ENCODE peak calls at places on chromosomes 16 and 17, in eight cellular contexts. K is HCT116, E is lower leg skin, S is IMR-90, H is Peyer's patch, V is prostate gland, F is H54, C is transverse colon. U is an unnamed sample.
A peak's percentile ranks its signal among the peaks of the same experiment; 100 is the strongest.

GRCh38 chr17:19539040-19539399 is 5.4 kb downstream of the SLC47A1 start:
- DNase-seq in S (no peak), H (no peak), V (no peak), E (no peak), F (no peak), K (no peak), C (no peak), U (peak; percentile 87)

GRCh38 chr16:90020260-90020837 is 1.1 kb upstream of the DBNDD1 start:
- DNase-seq in E (no peak), C (no peak), S (peak; percentile 36), V (no peak), F (no peak), H (no peak), K (no peak), U (no peak)

GRCh38 chr17:83070800-83071341 is 8.5 kb upstream of the METRNL start:
- DNase-seq in C (no peak), H (no peak), K (no peak), F (no peak), S (no peak), E (no peak), V (no peak), U (no peak)

GRCh38 chr16:66293207-66293735 is 73.2 kb upstream of the CDH5 start:
- DNase-seq in H (no peak), K (no peak), S (no peak), V (no peak), C (no peak), E (peak; percentile 45), F (no peak), U (no peak)

GRCh38 chr17:63308272-63308671 is 137.8 kb downstream of the CYB561 start:
- DNase-seq in K (no peak), H (no peak), F (no peak), V (no peak), E (no peak), C (no peak), S (no peak), U (no peak)

GRCh38 chr17:82272495-82273326 is 789 bp downstream of the CSNK1D start:
- DNase-seq in S (no peak), K (no peak), F (no peak), V (no peak), H (peak; percentile 75), E (peak; percentile 90), C (peak; percentile 58), U (no peak)

GRCh38 chr17:48997827-48998556 is 807 bp downstream of the IGF2BP1 start:
- DNase-seq in K (no peak), C (no peak), E (no peak), H (no peak), V (no peak), S (no peak), F (no peak), U (no peak)

GRCh38 chr17:47844814-47845453 is 3.9 kb upstream of the SCRN2 start:
- DNase-seq in E (no peak), H (no peak), F (peak; percentile 72), V (no peak), K (no peak), S (peak; percentile 18), C (no peak), U (no peak)

GRCh38 chr17:78127888-78128615 is 503 bp downstream of the TMC6 start:
- DNase-seq in K (no peak), V (peak; percentile 70), E (peak; percentile 89), S (no peak), F (no peak), H (peak; percentile 77), C (peak; percentile 51), U (no peak)

GRCh38 chr17:78128616-78129384 is at the start of gene TMC6:
- DNase-seq in H (peak; percentile 84), K (peak; percentile 64), F (peak; percentile 78), S (no peak), C (peak; percentile 83), E (peak; percentile 89), V (peak; percentile 59), U (no peak)

GRCh38 chr17:78126895-78127239 is 1.7 kb downstream of the TMC6 start:
- DNase-seq in S (no peak), H (no peak), F (no peak), C (no peak), V (no peak), K (no peak), E (no peak), U (no peak)

GRCh38 chr17:78125976-78126894 is 2.3 kb downstream of the TMC6 start:
- DNase-seq in K (no peak), S (no peak), E (peak; percentile 88), H (no peak), V (no peak), F (no peak), C (no peak), U (no peak)

DNA sequence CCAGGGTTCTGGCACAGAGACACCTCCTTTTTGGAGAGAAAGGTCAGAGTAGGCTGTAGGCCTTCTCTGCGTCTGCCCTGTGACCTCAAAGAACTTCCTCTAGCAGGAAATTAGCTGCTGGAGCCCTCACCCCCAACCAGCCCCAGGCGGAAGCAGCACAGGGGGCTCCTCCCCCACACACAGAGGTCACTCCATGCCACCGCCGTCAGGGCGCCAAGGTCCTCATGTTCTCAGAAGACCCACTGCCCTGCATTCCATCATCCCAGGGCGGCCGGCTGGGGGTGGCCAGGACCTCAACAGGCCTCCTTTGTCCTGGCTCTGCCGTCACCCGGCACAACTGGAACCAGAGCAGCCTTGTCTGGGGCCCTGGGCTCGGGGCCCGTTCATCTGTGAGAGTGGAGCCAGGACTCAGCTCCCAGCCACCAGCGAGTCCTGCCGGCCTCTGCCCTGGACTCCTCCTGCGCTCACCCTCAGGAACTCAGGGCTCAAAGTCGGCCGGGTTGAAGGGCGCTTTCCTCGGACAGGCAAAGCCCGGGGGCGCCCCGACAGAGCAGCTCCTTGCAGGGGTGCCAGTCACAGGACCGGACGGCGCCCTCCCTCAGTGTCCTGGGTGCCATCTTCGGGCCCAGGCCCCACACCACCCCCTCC is 1.2 kb downstream of the TMC6 start:
- DNase-seq in V (no peak), E (peak; percentile 91), S (no peak), F (no peak), C (peak; percentile 75), H (peak; percentile 79), K (no peak), U (peak; percentile 44)
- TF ChIP-seq POLR2A in V (no peak), E (no peak), S (no peak), F (no peak), C (peak; percentile 47), H (peak; percentile 57), K (no peak), U (no peak)

DNA sequence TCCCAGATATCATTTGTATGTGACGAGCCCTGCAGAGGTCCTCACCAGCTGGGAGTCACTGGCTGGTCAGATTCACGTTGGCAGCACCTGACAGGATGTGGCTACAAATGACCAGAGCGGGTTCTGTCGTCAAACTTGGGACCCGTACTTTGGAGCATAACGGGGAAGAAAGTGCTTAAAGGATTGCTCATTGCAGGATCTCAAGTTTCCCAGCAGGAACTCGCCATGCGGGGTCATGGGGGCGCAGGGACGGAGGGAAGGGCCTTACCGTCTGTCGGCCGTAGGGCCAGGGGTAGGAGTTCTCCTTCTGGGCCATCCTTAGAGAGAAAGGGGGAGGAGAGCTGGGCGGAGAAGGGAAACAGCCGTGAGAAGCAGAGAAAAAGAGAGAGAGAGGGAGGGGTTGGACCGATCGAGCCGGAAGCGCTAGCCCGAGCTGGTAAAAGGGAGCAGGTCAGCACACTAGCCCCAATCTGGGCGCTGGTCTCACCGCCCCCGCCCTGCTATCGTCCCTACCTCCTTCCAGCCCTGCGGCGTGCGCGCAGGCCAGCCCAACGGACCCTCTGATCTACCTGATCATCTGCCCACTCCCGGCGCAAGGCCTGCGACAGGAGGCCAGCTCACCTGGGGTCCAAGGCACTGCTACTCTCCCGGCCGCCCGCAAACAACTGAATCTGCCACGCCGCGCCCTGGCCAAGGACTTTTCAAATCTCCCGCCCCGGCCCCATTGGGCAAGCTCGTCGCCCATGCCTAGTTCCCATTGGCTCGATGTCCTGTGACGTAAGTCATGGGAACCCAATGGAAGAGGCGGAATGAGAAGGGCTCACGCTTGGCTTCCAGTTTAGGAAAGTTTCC is at the start of gene AURKB:
- DNase-seq in S (peak; percentile 97), H (peak; percentile 91), C (peak; percentile 96), F (peak; percentile 84), V (peak; percentile 95), E (peak; percentile 98), K (peak; percentile 92), U (peak; percentile 93)
- TF ChIP-seq POLR2A in S (peak; percentile 79), H (no peak), C (peak; percentile 32), F (peak; percentile 91), V (peak; percentile 23), E (no peak), K (peak; percentile 92), U (no peak)

DNA sequence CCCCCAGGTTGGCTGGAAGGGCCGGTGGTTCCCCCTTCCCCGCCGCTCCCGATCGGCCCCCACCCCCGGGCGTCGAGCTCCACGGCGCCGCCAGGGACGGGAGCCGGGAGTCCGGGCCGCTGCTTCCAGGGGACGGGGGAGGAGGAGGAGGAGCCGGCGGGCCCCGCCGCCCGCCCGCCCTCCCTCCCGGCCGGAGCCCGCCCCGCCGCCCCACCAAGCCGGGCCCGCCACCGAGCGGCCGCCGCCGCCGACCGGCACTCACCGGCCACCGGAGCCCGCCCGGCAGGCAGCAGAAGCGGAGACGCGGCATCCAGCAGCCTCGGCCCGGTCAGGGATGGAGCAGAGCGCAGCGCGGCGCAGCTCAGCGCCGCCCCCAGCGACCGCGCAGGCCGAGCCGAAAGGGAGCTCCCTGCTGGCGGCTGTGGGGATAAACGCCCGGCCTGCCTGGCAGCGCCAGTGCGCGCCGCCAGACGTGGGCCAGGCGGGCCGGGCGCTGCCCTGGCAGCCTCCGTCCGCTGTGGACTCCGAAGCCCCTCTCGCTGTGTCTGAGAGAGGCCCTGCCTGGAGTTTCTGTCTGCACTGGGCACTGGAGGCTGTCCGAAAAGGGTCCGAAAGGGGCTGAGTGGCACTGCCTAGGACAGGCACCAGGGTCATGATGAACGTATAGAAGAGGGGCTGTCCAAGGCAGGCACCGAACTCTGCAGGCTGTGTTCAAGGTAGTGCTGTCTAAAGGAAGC is at the start of gene MYO18A:
- DNase-seq in H (peak; percentile 90), E (peak; percentile 94), K (no peak), S (peak; percentile 71), V (peak; percentile 64), F (peak; percentile 97), C (peak; percentile 87), U (peak; percentile 64)
- TF ChIP-seq POLR2A in H (peak; percentile 19), E (no peak), K (no peak), S (no peak), V (peak; percentile 49), F (peak; percentile 42), C (peak; percentile 27), U (no peak)

GRCh38 chr16:15677447-15677846 is 27.4 kb downstream of the NDE1 start:
- DNase-seq in H (no peak), S (no peak), V (no peak), F (no peak), C (no peak), E (no peak), K (no peak), U (no peak)

GRCh38 chr16:15671530-15672117 is 21.6 kb downstream of the NDE1 start:
- DNase-seq in H (no peak), K (no peak), S (no peak), V (no peak), E (no peak), C (no peak), F (no peak), U (no peak)

GRCh38 chr16:15674571-15674970 is 24.5 kb downstream of the NDE1 start:
- DNase-seq in C (no peak), K (no peak), V (no peak), S (no peak), H (no peak), E (no peak), F (no peak), U (no peak)

GRCh38 chr16:15676506-15676905 is 26.5 kb downstream of the NDE1 start:
- DNase-seq in E (no peak), C (no peak), H (no peak), S (no peak), F (no peak), V (no peak), K (no peak), U (no peak)

DNA sequence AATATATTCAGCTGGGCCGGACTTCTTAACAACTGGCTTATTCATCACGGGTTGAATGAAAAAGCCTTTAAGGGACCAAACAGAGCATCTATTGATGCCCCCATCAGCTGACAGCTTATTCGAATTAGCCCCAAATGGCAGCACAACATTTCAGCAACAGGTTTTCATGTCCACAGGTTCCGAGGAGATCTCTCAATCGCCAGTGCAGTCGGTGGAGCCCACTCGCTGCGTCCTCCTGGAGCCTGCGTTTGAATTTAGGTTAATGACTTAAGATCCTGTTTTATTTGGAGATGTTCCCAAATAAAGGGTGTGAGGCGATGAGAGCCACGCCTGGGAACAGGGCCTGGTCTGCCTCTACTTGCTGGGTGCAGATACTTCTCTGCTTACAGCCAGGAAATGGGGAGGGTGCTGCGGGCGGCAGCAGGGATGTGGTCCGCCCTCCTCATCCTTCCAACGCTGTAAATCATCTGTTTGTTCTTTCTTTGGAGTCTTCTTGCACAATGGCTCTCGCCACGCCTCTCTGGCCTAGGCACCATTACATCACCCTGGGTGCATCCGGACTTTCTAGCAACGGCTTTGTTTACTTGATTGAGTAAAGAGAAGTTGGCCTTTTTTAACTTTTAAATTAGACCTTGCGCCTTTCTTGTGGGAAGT is 22.6 kb downstream of the NDE1 start:
- DNase-seq in S (peak; percentile 96), H (peak; percentile 65), V (peak; percentile 95), F (peak; percentile 87), C (peak; percentile 86), E (peak; percentile 98), K (no peak), U (peak; percentile 91)
- TF ChIP-seq POLR2A in S (no peak), H (no peak), V (peak; percentile 42), F (peak; percentile 19), C (no peak), E (no peak), K (no peak), U (no peak)